ENCODE peak calls at places on chromosomes 12 and 14, in nine cellular contexts. Q, E, P, J, N, S, D, Y and F are unnamed samples.

GRCh38 chr14:104978774-104979691 is 859 bp upstream of the AHNAK2 start:
- DNase-seq in Q (no peak), E (no peak), P (no peak), J (peak; percentile 12), N (no peak), S (no peak), D (no peak), Y (no peak), F (no peak)

GRCh38 chr14:105490318-105490571 is 801 bp upstream of the TEDC1 start:
- DNase-seq in Q (no peak), E (no peak), P (no peak), J (no peak), N (no peak), S (no peak), D (no peak), Y (no peak), F (no peak)

GRCh38 chr12:3315201-3315661 is 175.8 kb upstream of the PRMT8 start:
- DNase-seq in Q (no peak), E (peak; percentile 79), P (no peak), J (no peak), N (no peak), S (no peak), D (peak; percentile 81), Y (no peak), F (peak; percentile 73)

GRCh38 chr14:78359581-78359980 is 189.4 kb downstream of the NRXN3 start:
- DNase-seq in Q (peak; percentile 5), E (no peak), P (no peak), J (no peak), N (no peak), S (no peak), D (no peak), Y (no peak), F (no peak)

GRCh38 chr14:83913466-83913865 is 1616.5 kb upstream of the FLRT2 start:
- DNase-seq in Q (no peak), E (no peak), P (no peak), J (no peak), N (no peak), S (no peak), D (peak; percentile 43), Y (no peak), F (no peak)

GRCh38 chr12:22254450-22254849 is 80.1 kb downstream of the ST8SIA1 start:
- DNase-seq in Q (no peak), E (peak; percentile 52), P (no peak), J (no peak), N (no peak), S (no peak), D (no peak), Y (no peak), F (peak; percentile 39)

GRCh38 chr12:27332407-27333310 is at the start of gene BMAL2:
- DNase-seq in Q (peak; percentile 71), E (no peak), P (peak; percentile 82), J (peak; percentile 66), N (no peak), S (peak; percentile 68), D (peak; percentile 43), Y (peak; percentile 81), F (peak; percentile 21)

GRCh38 chr12:69698769-69699540 is at the start of gene BEST3:
- DNase-seq in Q (no peak), E (no peak), P (no peak), J (no peak), N (no peak), S (no peak), D (no peak), Y (no peak), F (no peak)

GRCh38 chr14:69133206-69134125 is 19.5 kb downstream of the DCAF5 start:
- DNase-seq in Q (no peak), E (peak; percentile 49), P (no peak), J (no peak), N (no peak), S (no peak), D (peak; percentile 78), Y (no peak), F (peak; percentile 71)

GRCh38 chr14:74942164-74942563 is 13.2 kb downstream of the PGF start:
- DNase-seq in Q (no peak), E (no peak), P (no peak), J (no peak), N (no peak), S (no peak), D (no peak), Y (no peak), F (no peak)

GRCh38 chr12:116598341-116599284 is 39.4 kb downstream of the MAP1LC3B2 start:
- DNase-seq in Q (no peak), E (no peak), P (no peak), J (no peak), N (no peak), S (no peak), D (no peak), Y (no peak), F (no peak)

GRCh38 chr12:49887091-49887490 is 16.6 kb downstream of the FAIM2 start:
- DNase-seq in Q (no peak), E (no peak), P (no peak), J (no peak), N (no peak), S (no peak), D (no peak), Y (no peak), F (no peak)

GRCh38 chr12:32454866-32455265 is 55.5 kb downstream of the FGD4 start:
- DNase-seq in Q (no peak), E (no peak), P (no peak), J (no peak), N (no peak), S (no peak), D (no peak), Y (no peak), F (no peak)

GRCh38 chr12:100539209-100539608 is 34.3 kb upstream of the GAS2L3 start:
- DNase-seq in Q (peak; percentile 79), E (peak; percentile 37), P (peak; percentile 13), J (peak; percentile 67), N (no peak), S (no peak), D (peak; percentile 37), Y (no peak), F (peak; percentile 26)

GRCh38 chr12:6461401-6462233 is 8.9 kb downstream of the VAMP1 start:
- DNase-seq in Q (no peak), E (no peak), P (peak; percentile 82), J (no peak), N (peak; percentile 86), S (peak; percentile 83), D (peak; percentile 45), Y (peak; percentile 82), F (peak; percentile 63)

GRCh38 chr14:80213602-80214001 is 2.3 kb upstream of the DIO2 start:
- DNase-seq in Q (peak; percentile 53), E (peak; percentile 44), P (peak; percentile 24), J (no peak), N (no peak), S (no peak), D (peak; percentile 59), Y (peak; percentile 20), F (peak; percentile 50)

GRCh38 chr14:74982661-74983060 is 20.1 kb upstream of the EIF2B2 start:
- DNase-seq in Q (no peak), E (no peak), P (peak; percentile 57), J (no peak), N (no peak), S (no peak), D (no peak), Y (peak; percentile 56), F (no peak)

GRCh38 chr12:19857197-19857596 is 417.9 kb downstream of the AEBP2 start:
- DNase-seq in Q (no peak), E (no peak), P (no peak), J (no peak), N (no peak), S (no peak), D (no peak), Y (no peak), F (no peak)

GRCh38 chr14:100904307-100905019 is 941 bp upstream of the RTL1 start:
- DNase-seq in Q (peak; percentile 80), E (no peak), P (peak; percentile 7), J (peak; percentile 70), N (no peak), S (no peak), D (no peak), Y (peak; percentile 4), F (no peak)
- TF ChIP-seq CTCF in Q (peak; percentile 37), E (peak; percentile 33), P (no peak), J (peak; percentile 79), N (no peak), S (no peak), D (peak; percentile 37), Y (no peak), F (no peak)

GRCh38 chr12:105428793-105429192 is 98.3 kb downstream of the C12orf75 start:
- DNase-seq in Q (no peak), E (peak; percentile 58), P (no peak), J (no peak), N (no peak), S (no peak), D (no peak), Y (no peak), F (peak; percentile 68)

GRCh38 chr12:105426766-105427165 is 96.3 kb downstream of the C12orf75 start:
- DNase-seq in Q (no peak), E (no peak), P (no peak), J (no peak), N (no peak), S (no peak), D (no peak), Y (no peak), F (no peak)

GRCh38 chr12:105431537-105431936 is 101.0 kb downstream of the C12orf75 start:
- DNase-seq in Q (no peak), E (no peak), P (no peak), J (no peak), N (no peak), S (no peak), D (no peak), Y (no peak), F (no peak)

GRCh38 chr12:105425263-105426174 is 95.0 kb downstream of the C12orf75 start:
- DNase-seq in Q (no peak), E (no peak), P (no peak), J (no peak), N (no peak), S (no peak), D (no peak), Y (no peak), F (peak; percentile 60)

GRCh38 chr12:105427883-105428282 is 97.4 kb downstream of the C12orf75 start:
- DNase-seq in Q (no peak), E (peak; percentile 78), P (no peak), J (no peak), N (no peak), S (no peak), D (peak; percentile 33), Y (no peak), F (peak; percentile 85)
- TF ChIP-seq CTCF in Q (peak; percentile 20), E (peak; percentile 60), P (no peak), J (no peak), N (no peak), S (no peak), D (no peak), Y (no peak), F (peak; percentile 53)

DNA sequence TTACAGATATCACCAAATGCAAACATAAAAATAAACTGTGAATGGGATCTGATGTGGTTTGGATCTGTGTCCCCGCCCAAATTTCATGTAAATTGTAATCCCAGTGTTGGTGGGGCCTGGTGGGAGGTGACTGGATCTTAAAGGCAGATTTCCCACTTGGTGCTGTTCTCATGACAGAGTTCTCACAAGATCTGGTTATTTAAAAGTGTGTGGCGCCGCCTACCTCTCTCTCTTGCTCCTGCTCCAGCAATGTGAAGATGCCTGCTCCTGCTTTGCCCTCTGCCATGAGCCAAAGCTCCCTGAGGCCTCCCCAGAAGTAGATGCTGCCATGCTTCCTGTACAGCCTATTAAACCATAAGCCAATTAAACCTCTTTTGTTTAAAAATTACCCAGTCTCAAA is 47.8 kb downstream of the SLC25A21 start:
- DNase-seq in Q (no peak), E (no peak), P (no peak), J (no peak), N (no peak), S (no peak), D (no peak), Y (no peak), F (peak; percentile 15)
- TF ChIP-seq CTCF in Q (no peak), E (peak; percentile 45), P (no peak), J (no peak), N (no peak), S (no peak), D (no peak), Y (no peak), F (peak; percentile 38)

GRCh38 chr12:113831486-113831885 is 134.6 kb downstream of the RBM19 start:
- DNase-seq in Q (no peak), E (no peak), P (no peak), J (no peak), N (no peak), S (no peak), D (no peak), Y (no peak), F (no peak)
- TF ChIP-seq CTCF in Q (no peak), E (no peak), P (no peak), J (no peak), N (no peak), S (no peak), D (no peak), Y (no peak), F (no peak)